ENCODE peak calls at places on chromosomes 12 and 14, in six cellular contexts. C, J, Z, R, E and W are unnamed samples.

GRCh38 chr12:93415723-93416464 is 25.9 kb downstream of the UBE2N start:
- DNase-seq in C (no peak), J (no peak), E (no peak), Z (no peak), R (peak), W (peak)

GRCh38 chr14:102579696-102580551 is 12.5 kb upstream of the RCOR1 start:
- DNase-seq in E (peak), J (no peak), Z (no peak), C (no peak), R (peak), W (peak)

GRCh38 chr12:101654442-101654841 is 43.0 kb upstream of the CHPT1 start:
- DNase-seq in Z (no peak), E (no peak), R (no peak), J (no peak), C (no peak), W (no peak)

GRCh38 chr14:77475432-77476115 is 17.7 kb downstream of the AHSA1 start:
- DNase-seq in R (no peak), J (no peak), C (no peak), E (no peak), Z (no peak), W (no peak)

GRCh38 chr12:51980051-51980808 is 26.5 kb upstream of the TAMALIN start:
- DNase-seq in R (peak), J (peak), E (peak), C (peak), Z (peak), W (peak)

GRCh38 chr12:63826002-63826585 is 18.4 kb upstream of the SRGAP1 start:
- DNase-seq in Z (no peak), E (peak), J (no peak), C (no peak), R (peak), W (peak)

GRCh38 chr12:24496755-24497154 is 452.1 kb downstream of the BCAT1 start:
- DNase-seq in E (peak), C (no peak), J (no peak), R (peak), Z (no peak), W (peak)

GRCh38 chr14:81464253-81465001 is 64.3 kb upstream of the STON2 start:
- DNase-seq in Z (peak), J (peak), R (peak), C (peak), E (peak), W (peak)

GRCh38 chr12:77122236-77122635 is 56.9 kb upstream of the E2F7 start:
- DNase-seq in J (no peak), C (no peak), E (peak), Z (no peak), R (peak), W (peak)

GRCh38 chr14:54498095-54498531 is 9.3 kb upstream of the GMFB start:
- DNase-seq in E (no peak), C (no peak), J (no peak), Z (no peak), R (no peak), W (no peak)

GRCh38 chr12:115895247-115895646 is 382.2 kb downstream of the MED13L start:
- DNase-seq in J (no peak), C (no peak), E (no peak), R (no peak), Z (no peak), W (no peak)

GRCh38 chr12:124240493-124240892 is 54.4 kb upstream of the RFLNA start:
- DNase-seq in Z (no peak), J (no peak), C (no peak), E (peak), R (peak), W (no peak)

GRCh38 chr14:29925106-29925722 is 2.4 kb downstream of the PRKD1 start:
- DNase-seq in Z (no peak), E (no peak), R (peak), J (no peak), C (no peak), W (peak)

GRCh38 chr14:61659582-61659981 is 35.7 kb upstream of the HIF1A start:
- DNase-seq in J (no peak), R (no peak), E (peak), Z (no peak), C (no peak), W (no peak)

GRCh38 chr14:55802986-55803431 is 223.0 kb downstream of the KTN1 start:
- DNase-seq in E (peak), R (peak), Z (peak), C (no peak), J (no peak), W (peak)

GRCh38 chr12:55472297-55472696 is 2.4 kb upstream of the OR6C70 start:
- DNase-seq in C (no peak), E (no peak), R (no peak), Z (no peak), J (no peak), W (no peak)

GRCh38 chr14:75015496-75015895 is 12.8 kb downstream of the EIF2B2 start:
- DNase-seq in C (no peak), R (no peak), J (no peak), Z (no peak), E (no peak), W (no peak)

GRCh38 chr14:71932229-71932951 is at the start of gene RGS6:
- DNase-seq in Z (peak), J (no peak), E (peak), C (no peak), R (peak), W (no peak)